ENCODE peak calls at places on chromosomes 6 and 20, in ten cellular contexts. X, M, Y, D, C, K, V, H, J and F are unnamed samples.

GRCh38 chr6:164928366-164929154 is 380.8 kb downstream of the C6orf118 start:
- ATAC-seq in H (no peak), M (no peak), Y (no peak), K (no peak), D (no peak), X (peak; percentile 25), C (no peak), J (no peak), V (no peak), F (no peak)

GRCh38 chr6:12490904-12491571 is 200.9 kb downstream of the EDN1 start:
- ATAC-seq in K (no peak), Y (no peak), H (no peak), C (no peak), D (no peak), M (peak; percentile 75), X (no peak), J (peak; percentile 79), V (no peak), F (peak; percentile 61)

GRCh38 chr6:51814418-51814817 is 273.0 kb downstream of the PKHD1 start:
- ATAC-seq in D (no peak), K (no peak), M (no peak), C (no peak), Y (no peak), X (no peak), H (no peak), V (no peak), J (no peak), F (no peak)

GRCh38 chr20:2693286-2693995 is 861 bp downstream of the EBF4 start:
- ATAC-seq in C (no peak), D (no peak), K (peak; percentile 20), M (peak; percentile 9), H (peak; percentile 15), J (peak; percentile 44), X (peak; percentile 24), V (no peak), Y (peak; percentile 70), F (peak; percentile 63)

GRCh38 chr20:33649201-33649631 is 12.9 kb upstream of the C20orf144 start:
- ATAC-seq in H (no peak), C (peak; percentile 30), K (no peak), J (no peak), D (peak; percentile 77), V (peak; percentile 77), Y (no peak), M (no peak), X (peak; percentile 16), F (peak; percentile 52)

GRCh38 chr6:140320081-140320798 is 945.8 kb upstream of the CITED2 start:
- ATAC-seq in Y (no peak), D (no peak), V (no peak), X (no peak), C (no peak), M (peak; percentile 48), J (peak; percentile 30), K (no peak), H (no peak), F (no peak)

GRCh38 chr20:12722096-12722495 is 286.7 kb upstream of the SPTLC3 start:
- ATAC-seq in C (no peak), V (no peak), D (no peak), Y (no peak), J (no peak), H (no peak), K (peak; percentile 78), X (no peak), M (no peak), F (no peak)

GRCh38 chr6:56378966-56379608 is 131.7 kb upstream of the COL21A1 start:
- ATAC-seq in C (no peak), K (no peak), M (no peak), H (no peak), Y (no peak), D (no peak), V (no peak), X (no peak), J (no peak), F (no peak)

GRCh38 chr6:132132911-132133639 is 181.9 kb upstream of the CCN2 start:
- ATAC-seq in H (no peak), V (no peak), D (no peak), K (no peak), C (no peak), X (no peak), Y (no peak), M (no peak), J (peak; percentile 43), F (peak; percentile 18)

GRCh38 chr20:44732327-44732726 is 13.3 kb upstream of the KCNK15 start:
- ATAC-seq in X (no peak), Y (no peak), J (no peak), V (no peak), M (no peak), H (no peak), C (no peak), K (no peak), D (no peak), F (no peak)

GRCh38 chr6:36033935-36034334 is 6.3 kb downstream of the MAPK14 start:
- ATAC-seq in M (no peak), K (no peak), V (peak; percentile 32), Y (no peak), J (no peak), C (no peak), D (no peak), X (no peak), H (peak; percentile 55), F (no peak)

GRCh38 chr20:49024220-49024619 is 21.9 kb upstream of the CSE1L start:
- ATAC-seq in M (no peak), J (no peak), H (no peak), Y (no peak), V (no peak), X (no peak), K (no peak), D (no peak), C (no peak), F (no peak)
- H3K36me3 ChIP-seq in M (peaks cover 80% of the 10 kb centered on the region), J (peaks cover 45% of the 10 kb centered on the region), H (peaks cover 7% of the 10 kb centered on the region), Y (peaks cover 27% of the 10 kb centered on the region), V (no peaks in the 10 kb centered on the region), X (peaks cover 77% of the 10 kb centered on the region), K (peaks cover 8% of the 10 kb centered on the region), D (peaks cover 29% of the 10 kb centered on the region), C (peaks cover 98% of the 10 kb centered on the region), F (peaks cover 99% of the 10 kb centered on the region)

GRCh38 chr20:25390538-25391528 is at the start of gene ABHD12:
- ATAC-seq in M (peak; percentile 99), C (peak; percentile 100), D (peak; percentile 100), Y (peak; percentile 89), K (peak; percentile 96), X (peak; percentile 94), V (peak; percentile 94), H (peak; percentile 96), J (peak; percentile 96), F (peak; percentile 98)
- TF ChIP-seq POLR2A in M (peak; percentile 88), C (peak; percentile 49), D (peak; percentile 87), Y (peak; percentile 43), K (peak; percentile 92), X (peak; percentile 96), V (peak; percentile 64), H (peak; percentile 95), J (peak; percentile 96), F (peak; percentile 82)

GRCh38 chr6:37222992-37223391 is 34.6 kb upstream of the TBC1D22B start:
- ATAC-seq in H (no peak), Y (no peak), X (no peak), D (no peak), J (no peak), K (no peak), V (no peak), M (no peak), C (no peak), F (no peak)

GRCh38 chr6:37221585-37222124 is 35.9 kb upstream of the TBC1D22B start:
- ATAC-seq in D (no peak), J (no peak), H (no peak), M (no peak), Y (no peak), K (no peak), C (no peak), X (peak; percentile 61), V (peak; percentile 12), F (peak; percentile 5)

GRCh38 chr6:37218501-37218900 is 39.1 kb upstream of the TBC1D22B start:
- ATAC-seq in V (no peak), D (no peak), X (no peak), M (no peak), K (no peak), J (no peak), Y (no peak), C (no peak), H (no peak), F (no peak)

GRCh38 chr6:37222125-37222967 is 35.2 kb upstream of the TBC1D22B start:
- ATAC-seq in X (peak; percentile 96), C (peak; percentile 89), Y (peak; percentile 95), H (peak; percentile 98), K (peak; percentile 94), M (peak; percentile 98), J (peak; percentile 96), V (peak; percentile 81), D (peak; percentile 96), F (peak; percentile 92)

GRCh38 chr6:37218061-37218460 is 39.5 kb upstream of the TBC1D22B start:
- ATAC-seq in J (no peak), H (no peak), D (no peak), M (no peak), C (no peak), K (no peak), X (no peak), V (no peak), Y (no peak), F (no peak)
- H3K4me1 ChIP-seq in J (peaks cover 2% of the 10 kb centered on the region), H (peaks cover 11% of the 10 kb centered on the region), D (peaks cover 9% of the 10 kb centered on the region), M (no peaks in the 10 kb centered on the region), C (peaks cover 10% of the 10 kb centered on the region), K (peaks cover 6% of the 10 kb centered on the region), X (peaks cover 15% of the 10 kb centered on the region), V (peaks cover 12% of the 10 kb centered on the region), Y (peaks cover 8% of the 10 kb centered on the region), F (peaks cover 5% of the 10 kb centered on the region)

DNA sequence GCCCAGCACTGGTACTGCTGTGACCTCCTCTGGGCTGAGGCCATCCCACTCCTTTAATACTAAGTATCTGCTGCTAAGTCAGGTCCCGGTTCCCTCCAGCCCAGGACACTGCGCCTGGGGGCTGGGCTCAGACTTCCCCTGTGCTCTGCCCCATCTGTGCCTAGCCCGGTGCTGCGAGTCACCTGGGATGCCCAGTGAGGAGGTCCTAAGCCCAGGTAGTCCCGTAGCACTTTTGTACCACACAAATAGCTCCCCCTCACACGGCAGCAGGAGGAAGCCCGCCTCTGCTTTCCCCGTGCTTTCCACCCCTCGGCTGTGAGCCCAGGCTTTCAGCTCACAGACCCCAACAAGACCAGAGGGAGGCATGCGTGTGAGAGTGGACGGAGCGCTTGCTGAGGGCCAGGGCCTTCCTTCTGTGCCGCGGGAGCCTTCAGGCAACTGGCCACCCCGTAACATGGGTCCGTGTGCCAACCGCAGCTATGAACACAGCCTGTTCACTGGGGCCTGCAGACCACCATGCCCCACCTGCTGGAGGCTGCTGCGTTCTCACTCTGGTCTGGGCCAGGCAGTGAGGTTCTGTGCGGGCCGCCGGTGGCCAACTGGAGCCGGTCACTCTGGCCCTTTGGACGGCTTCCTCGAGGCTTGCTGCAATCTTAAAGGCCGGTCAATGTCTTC is 79.9 kb upstream of the MPC1 start:
- ATAC-seq in H (no peak), D (no peak), K (no peak), V (no peak), Y (no peak), X (peak; percentile 67), C (no peak), M (no peak), J (no peak), F (no peak)
- H3K36me3 ChIP-seq in H (no peaks in the 10 kb centered on the region), D (peaks cover 12% of the 10 kb centered on the region), K (no peaks in the 10 kb centered on the region), V (no peaks in the 10 kb centered on the region), Y (no peaks in the 10 kb centered on the region), X (no peaks in the 10 kb centered on the region), C (peaks cover 37% of the 10 kb centered on the region), M (no peaks in the 10 kb centered on the region), J (peaks cover 46% of the 10 kb centered on the region), F (no peaks in the 10 kb centered on the region)